ENCODE peak calls at places on chromosomes 6 and 20, in five cellular contexts. C, F, G, V and S are unnamed samples. For H3K4me1, the result is how much of the 10 kb centered on the place peaks cover.

GRCh38 chr20:43941476-43942212 is 27.0 kb downstream of the TOX2 start:
- DNase-seq in C (no peak), G (no peak), F (no peak), V (no peak), S (no peak)

GRCh38 chr6:41975276-41975675 is 33.7 kb upstream of the CCND3 start:
- DNase-seq in C (no peak), V (no peak), G (no peak), F (peak), S (no peak)

GRCh38 chr6:76984572-76984971 is 478.7 kb downstream of the HTR1B start:
- DNase-seq in V (no peak), G (no peak), C (no peak), F (no peak), S (no peak)

GRCh38 chr6:108961985-108962384 is 113.8 kb downstream of the ARMC2 start:
- DNase-seq in C (no peak), G (no peak), V (no peak), F (no peak), S (no peak)

GRCh38 chr6:30819287-30819917 is 64.9 kb upstream of the DDR1 start:
- DNase-seq in F (no peak), V (no peak), G (no peak), C (no peak), S (no peak)

GRCh38 chr6:16514249-16514648 is 247.0 kb downstream of the ATXN1 start:
- DNase-seq in V (no peak), C (peak), F (peak), G (no peak), S (no peak)

GRCh38 chr20:4012631-4013030 is 2.7 kb downstream of the RNF24 start:
- DNase-seq in F (peak), C (no peak), G (no peak), V (no peak), S (no peak)

GRCh38 chr6:340991-341827 is 48.9 kb downstream of the DUSP22 start:
- DNase-seq in G (no peak), F (peak), V (peak), C (no peak), S (no peak)

GRCh38 chr6:166595061-166595780 is 8.7 kb upstream of the RAMACL start:
- DNase-seq in C (no peak), G (no peak), F (no peak), V (no peak), S (no peak)

GRCh38 chr6:40852667-40853383 is 186.2 kb downstream of the UNC5CL start:
- DNase-seq in G (peak), V (no peak), F (peak), C (peak), S (no peak)
- TF ChIP-seq SRF in G (no peak), V (no peak), F (no peak), C (no peak), S (no peak)

GRCh38 chr6:72290620-72291019 is 331.2 kb upstream of the KCNQ5 start:
- DNase-seq in V (no peak), C (no peak), G (no peak), F (no peak), S (no peak)

GRCh38 chr6:72283571-72283970 is 338.3 kb upstream of the KCNQ5 start:
- DNase-seq in F (no peak), G (no peak), C (no peak), V (no peak), S (no peak)

GRCh38 chr6:72287801-72288200 is 334.1 kb upstream of the KCNQ5 start:
- DNase-seq in G (no peak), C (no peak), V (no peak), F (no peak), S (no peak)

DNA sequence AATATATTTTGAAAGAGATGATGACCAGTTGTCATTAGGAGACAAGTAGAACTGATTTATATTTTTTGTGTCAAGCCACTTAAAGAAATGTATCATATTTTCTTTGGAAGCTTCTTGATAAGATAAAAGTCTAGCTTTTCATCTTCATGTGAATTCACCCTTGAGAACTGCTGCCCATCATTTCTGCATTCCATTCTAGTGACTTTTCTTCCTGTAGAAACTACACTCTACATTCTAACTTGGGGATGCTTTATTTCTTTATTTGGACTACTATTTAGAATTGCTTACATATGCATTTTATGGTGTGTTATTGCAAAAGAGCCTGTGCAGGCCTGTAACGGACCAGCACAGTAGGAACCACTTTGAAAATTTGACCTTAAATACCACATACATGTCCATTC is 335.0 kb upstream of the KCNQ5 start:
- DNase-seq in G (no peak), C (no peak), F (no peak), V (no peak), S (no peak)
- H3K4me1 ChIP-seq in G (under half), C (under half), F (under half), V (under half), S (under half)

GRCh38 chr6:168546173-168546572 is 105.2 kb downstream of the SMOC2 start:
- DNase-seq in F (no peak), C (no peak), V (no peak), G (no peak), S (no peak)
- TF ChIP-seq SRF in F (no peak), C (no peak), V (no peak), G (no peak), S (no peak)

GRCh38 chr6:32195902-32196681 is 3.6 kb upstream of the GPSM3 start:
- DNase-seq in C (peak), V (peak), G (peak), F (peak), S (peak)
- H3K4me1 ChIP-seq in C (half or more), V (under half), G (half or more), F (half or more), S (under half)